ENCODE peak calls at places on chromosome 21, in nine cellular contexts. C is lower lobe of right lung, Y is brain microvascular endothelial cell, B is psoas muscle, H is astrocyte of the cerebellum, G is AG04450, T is BE2C, M is IMR-90, R is GM12865. S is an unnamed sample.

GRCh38 chr21:14582934-14583628 is 37.0 kb upstream of the SAMSN1 start:
- DNase-seq in Y (no peak), B (no peak), C (no peak), T (no peak), R (no peak), M (no peak), G (no peak), H (no peak), S (no peak)

GRCh38 chr21:40002978-40003377 is 135.7 kb downstream of the PCP4 start:
- DNase-seq in M (no peak), B (no peak), R (no peak), Y (no peak), C (no peak), G (no peak), T (no peak), H (no peak), S (no peak)

GRCh38 chr21:27314096-27314495 is 347.2 kb upstream of the ADAMTS5 start:
- DNase-seq in M (no peak), R (no peak), B (no peak), G (no peak), C (no peak), T (no peak), H (no peak), Y (no peak), S (no peak)

GRCh38 chr21:44771896-44772525 is 29.6 kb downstream of the UBE2G2 start:
- DNase-seq in M (no peak), Y (no peak), G (no peak), H (no peak), R (no peak), B (no peak), T (no peak), C (no peak), S (no peak)

GRCh38 chr21:15730484-15731242 is 881 bp downstream of the USP25 start:
- DNase-seq in C (no peak), Y (no peak), M (no peak), R (peak), B (peak), T (no peak), H (no peak), G (no peak), S (no peak)

GRCh38 chr21:43333301-43334062 is 93.4 kb downstream of the SIK1 start:
- DNase-seq in C (peak), H (peak), T (no peak), Y (peak), M (peak), R (no peak), G (peak), B (peak), S (peak)

GRCh38 chr21:45076245-45076661 is 1.9 kb downstream of the ADARB1 start:
- DNase-seq in R (no peak), H (no peak), C (no peak), Y (peak), T (no peak), B (no peak), G (no peak), M (peak), S (no peak)

GRCh38 chr21:45365608-45366241 is 39.2 kb upstream of the COL18A1 start:
- DNase-seq in Y (peak), C (no peak), B (peak), T (no peak), R (no peak), G (peak), M (peak), H (peak), S (no peak)

GRCh38 chr21:29208044-29208665 is 77.7 kb downstream of the MAP3K7CL start:
- DNase-seq in Y (no peak), R (no peak), T (no peak), H (no peak), M (no peak), B (no peak), G (no peak), C (no peak), S (no peak)
- H3K4me3 ChIP-seq in Y (no peak), R (no peak), T (no peak), H (no peak), M (no peak), B (no peak), G (no peak), C (no peak), S (no peak)

GRCh38 chr21:38039369-38039768 is 123.1 kb upstream of the KCNJ6 start:
- DNase-seq in M (no peak), T (no peak), R (no peak), B (no peak), H (no peak), Y (no peak), C (no peak), G (no peak), S (no peak)

GRCh38 chr21:38041493-38041892 is 125.2 kb upstream of the KCNJ6 start:
- DNase-seq in R (no peak), G (no peak), M (no peak), Y (no peak), B (no peak), C (no peak), H (no peak), T (no peak), S (no peak)

GRCh38 chr21:38039841-38040240 is 123.6 kb upstream of the KCNJ6 start:
- DNase-seq in B (no peak), M (no peak), Y (no peak), T (no peak), C (no peak), H (no peak), R (no peak), G (no peak), S (no peak)

GRCh38 chr21:38037416-38037815 is 121.2 kb upstream of the KCNJ6 start:
- DNase-seq in Y (no peak), H (no peak), T (no peak), M (no peak), B (no peak), R (no peak), G (no peak), C (no peak), S (no peak)

GRCh38 chr21:38042246-38042645 is 126.0 kb upstream of the KCNJ6 start:
- DNase-seq in Y (no peak), H (no peak), M (no peak), T (no peak), R (no peak), C (no peak), B (no peak), G (no peak), S (no peak)
- TF ChIP-seq CTCF in Y (no peak), H (no peak), M (no peak), T (no peak), R (no peak), C (no peak), B (no peak), G (no peak), S (no peak)

GRCh38 chr21:41668051-41668541 is 98.8 kb downstream of the RIPK4 start:
- DNase-seq in G (no peak), M (no peak), B (no peak), H (no peak), R (no peak), T (no peak), Y (no peak), C (no peak), S (no peak)
- H3K4me3 ChIP-seq in G (no peak), M (no peak), B (no peak), H (no peak), R (no peak), T (no peak), Y (no peak), C (no peak), S (no peak)

GRCh38 chr21:34845521-34846213 is 176.9 kb downstream of the CLIC6 start:
- DNase-seq in C (peak), G (peak), H (peak), B (no peak), M (peak), Y (peak), T (no peak), R (peak), S (no peak)

GRCh38 chr21:34844033-34844923 is 175.5 kb downstream of the CLIC6 start:
- DNase-seq in B (peak), R (peak), H (no peak), T (no peak), C (peak), Y (peak), M (peak), G (no peak), S (no peak)

GRCh38 chr21:34841154-34841553 is 172.4 kb downstream of the CLIC6 start:
- DNase-seq in H (no peak), M (no peak), B (no peak), G (no peak), Y (no peak), C (no peak), R (no peak), T (no peak), S (no peak)

GRCh38 chr21:34844924-34845238 is 176.1 kb downstream of the CLIC6 start:
- DNase-seq in T (no peak), H (no peak), M (no peak), R (no peak), Y (no peak), B (no peak), G (no peak), C (no peak), S (no peak)

GRCh38 chr21:34843562-34843961 is 174.8 kb downstream of the CLIC6 start:
- DNase-seq in B (peak), G (no peak), H (no peak), M (peak), R (no peak), T (no peak), Y (no peak), C (no peak), S (no peak)
- TF ChIP-seq CTCF in B (no peak), G (no peak), H (no peak), M (no peak), R (no peak), T (no peak), Y (no peak), C (no peak), S (no peak)

GRCh38 chr21:37915941-37916794 is at the start of gene KCNJ6:
- DNase-seq in C (peak), T (peak), R (no peak), B (no peak), H (peak), M (peak), G (no peak), Y (peak), S (no peak)
- H3K4me3 ChIP-seq in C (peak), T (peak), R (no peak), B (peak), H (peak), M (peak), G (peak), Y (peak), S (peak)

DNA sequence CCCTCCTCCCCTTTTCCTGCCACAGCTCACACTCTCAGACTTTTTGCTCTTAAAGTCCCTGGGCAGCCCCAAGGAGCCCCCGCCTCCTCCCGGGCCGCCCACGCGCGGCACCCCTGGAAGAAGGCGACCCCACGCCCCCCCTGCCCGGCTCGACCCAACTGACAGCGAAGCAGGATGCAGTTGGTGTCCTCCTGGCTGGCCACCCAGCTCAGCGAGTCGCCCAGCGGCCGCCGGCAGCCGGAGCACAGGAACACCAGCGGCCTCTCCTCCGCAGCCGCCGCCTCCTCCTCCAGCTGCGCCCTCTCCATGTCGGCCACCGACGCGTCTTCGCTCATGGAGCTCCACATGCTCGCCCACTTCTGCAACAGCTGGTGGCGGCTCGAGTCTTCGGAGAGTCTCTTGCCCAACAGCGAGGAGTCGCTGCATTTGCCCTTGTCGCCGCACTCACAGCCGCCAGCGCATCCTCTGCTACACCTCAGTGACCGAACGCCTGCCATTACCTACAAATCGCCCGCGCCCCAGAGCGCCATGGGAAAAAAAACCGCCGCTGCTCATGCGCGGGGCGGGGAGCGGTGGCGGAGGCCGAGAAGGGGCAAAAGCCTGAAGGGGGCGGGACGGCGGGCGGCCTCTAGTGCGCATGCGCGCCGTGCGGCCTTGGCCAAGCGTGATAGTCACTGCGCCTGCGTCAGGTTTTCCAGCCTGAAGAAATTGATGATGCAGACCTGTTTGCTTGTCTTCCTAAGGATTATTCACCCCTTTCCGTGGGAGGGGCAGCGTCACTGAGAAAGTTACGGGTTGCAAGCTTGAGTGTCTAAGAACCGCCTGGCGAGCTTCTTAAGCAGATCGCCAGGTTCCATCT is at the start of gene MIS18A:
- DNase-seq in G (peak), R (peak), C (peak), Y (peak), B (peak), H (peak), T (peak), M (peak), S (peak)
- TF ChIP-seq CTCF in G (no peak), R (no peak), C (no peak), Y (no peak), B (no peak), H (no peak), T (no peak), M (no peak), S (no peak)

S was measured in AG09309.